ENCODE peak calls at places on chromosomes 1 and 21, in six cellular contexts. X is Calu3, R is BE2C, A is HFF-Myc, J is Panc1, N is neural crest cell. E is an unnamed sample.

GRCh38 chr1:180277476-180278192 is 47.6 kb downstream of the LHX4 start:
- DNase-seq in R (no peak), X (no peak), N (no peak), A (no peak), J (no peak), E (no peak)

GRCh38 chr1:30477588-30477987 is 245.8 kb downstream of the MATN1 start:
- DNase-seq in X (no peak), J (no peak), N (no peak), R (no peak), A (no peak), E (peak; percentile 30)

GRCh38 chr1:243712890-243713425 is 137.1 kb downstream of the AKT3 start:
- DNase-seq in X (no peak), R (no peak), N (no peak), J (no peak), A (no peak), E (no peak)

GRCh38 chr1:51936531-51936930 is 54.0 kb downstream of the RAB3B start:
- DNase-seq in A (no peak), R (no peak), X (no peak), N (no peak), J (no peak), E (no peak)

GRCh38 chr1:11741919-11742598 is 6.1 kb downstream of the AGTRAP start:
- DNase-seq in A (no peak), N (no peak), J (no peak), X (no peak), R (no peak), E (no peak)

GRCh38 chr21:43825936-43826622 is 36.7 kb downstream of the RRP1 start:
- DNase-seq in J (no peak), R (no peak), A (no peak), X (no peak), N (no peak), E (no peak)

GRCh38 chr1:30035522-30036228 is 687.7 kb downstream of the MATN1 start:
- DNase-seq in R (no peak), N (no peak), X (no peak), A (no peak), J (no peak), E (no peak)

GRCh38 chr1:14543191-14543849 is 55.2 kb upstream of the KAZN start:
- DNase-seq in J (no peak), A (no peak), R (no peak), N (no peak), X (no peak), E (no peak)

GRCh38 chr1:152907686-152908601 is at the start of gene IVL:
- DNase-seq in A (no peak), J (no peak), X (peak; percentile 84), R (no peak), N (no peak), E (no peak)

GRCh38 chr1:31421404-31422040 is 8.5 kb downstream of the SERINC2 start:
- DNase-seq in R (peak; percentile 32), X (peak; percentile 56), N (peak; percentile 34), J (no peak), A (no peak), E (no peak)

GRCh38 chr1:211581521-211581920 is 2.6 kb upstream of the SLC30A1 start:
- DNase-seq in N (no peak), J (no peak), A (no peak), R (no peak), X (no peak), E (no peak)

GRCh38 chr1:12053752-12054548 is 9.2 kb upstream of the TNFRSF8 start:
- DNase-seq in X (no peak), N (no peak), R (no peak), A (no peak), J (no peak), E (no peak)

GRCh38 chr21:14403681-14404318 is 20.9 kb upstream of the HSPA13 start:
- DNase-seq in A (peak; percentile 10), J (no peak), R (no peak), N (no peak), X (peak; percentile 6), E (no peak)

GRCh38 chr1:245765241-245766000 is 610.6 kb downstream of the KIF26B start:
- DNase-seq in N (no peak), R (no peak), J (no peak), X (no peak), A (peak; percentile 20), E (no peak)

GRCh38 chr1:245770191-245770590 is 615.4 kb downstream of the KIF26B start:
- DNase-seq in N (no peak), X (no peak), J (no peak), A (no peak), R (no peak), E (no peak)

GRCh38 chr1:245771521-245772281 is 616.9 kb downstream of the KIF26B start:
- DNase-seq in A (peak; percentile 56), X (no peak), R (no peak), N (no peak), J (no peak), E (no peak)

GRCh38 chr1:245772325-245772724 is 617.5 kb downstream of the KIF26B start:
- DNase-seq in X (no peak), A (no peak), J (no peak), R (no peak), N (no peak), E (no peak)

GRCh38 chr1:245768596-245768995 is 613.8 kb downstream of the KIF26B start:
- DNase-seq in J (no peak), N (no peak), X (no peak), A (no peak), R (no peak), E (no peak)
- TF ChIP-seq CTCF in J (no peak), N (no peak), X (no peak), A (no peak), R (no peak), E (no peak)

DNA sequence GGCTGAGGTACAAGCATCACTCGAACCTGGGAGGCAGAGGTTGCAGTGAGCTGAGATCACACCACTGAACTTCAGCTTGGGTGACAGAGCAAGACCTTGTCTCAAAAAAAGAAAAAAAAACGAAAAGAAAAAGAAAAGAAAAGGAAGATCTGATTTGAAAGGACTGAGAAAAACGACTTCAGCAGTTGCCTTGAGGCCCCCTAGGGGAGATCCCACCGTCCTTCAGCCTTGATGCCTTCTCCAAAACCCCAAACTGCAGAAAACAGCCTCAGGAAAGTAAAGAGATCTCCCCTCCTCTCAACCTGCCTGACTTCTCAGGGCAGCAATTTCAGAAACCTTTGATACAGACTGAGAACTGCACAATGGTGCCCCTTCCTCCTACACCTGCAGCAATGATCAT is 50.9 kb upstream of the BCAR3 start:
- DNase-seq in X (no peak), J (no peak), A (no peak), N (no peak), R (no peak), E (no peak)
- TF ChIP-seq CTCF in X (no peak), J (peak; percentile 13), A (peak; percentile 31), N (peak; percentile 52), R (peak; percentile 28), E (no peak)

DNA sequence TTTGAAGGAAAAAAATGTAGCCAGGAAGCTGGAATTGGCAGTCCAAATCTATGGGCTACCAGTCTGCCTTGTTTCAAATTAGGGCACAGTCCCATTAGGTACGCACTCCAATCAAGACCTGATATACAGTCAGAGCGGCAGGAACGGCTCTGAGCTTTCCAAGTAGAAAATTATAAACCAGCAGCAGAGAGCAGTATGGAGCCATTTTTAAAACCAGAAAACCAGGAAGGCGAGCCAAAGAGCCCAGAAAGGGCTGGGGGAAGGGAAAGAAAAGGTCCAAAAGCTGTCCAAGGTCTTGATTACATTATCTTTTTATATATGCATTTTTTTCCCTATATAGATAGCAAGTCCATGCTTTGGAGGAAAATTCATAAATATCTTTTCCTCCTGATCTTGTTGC is 719.0 kb downstream of the RWDD3 start:
- DNase-seq in R (peak; percentile 48), X (peak; percentile 46), N (no peak), J (no peak), A (no peak), E (no peak)
- TF ChIP-seq CTCF in R (peak; percentile 44), X (no peak), N (peak; percentile 60), J (peak; percentile 13), A (no peak), E (peak; percentile 20)

DNA sequence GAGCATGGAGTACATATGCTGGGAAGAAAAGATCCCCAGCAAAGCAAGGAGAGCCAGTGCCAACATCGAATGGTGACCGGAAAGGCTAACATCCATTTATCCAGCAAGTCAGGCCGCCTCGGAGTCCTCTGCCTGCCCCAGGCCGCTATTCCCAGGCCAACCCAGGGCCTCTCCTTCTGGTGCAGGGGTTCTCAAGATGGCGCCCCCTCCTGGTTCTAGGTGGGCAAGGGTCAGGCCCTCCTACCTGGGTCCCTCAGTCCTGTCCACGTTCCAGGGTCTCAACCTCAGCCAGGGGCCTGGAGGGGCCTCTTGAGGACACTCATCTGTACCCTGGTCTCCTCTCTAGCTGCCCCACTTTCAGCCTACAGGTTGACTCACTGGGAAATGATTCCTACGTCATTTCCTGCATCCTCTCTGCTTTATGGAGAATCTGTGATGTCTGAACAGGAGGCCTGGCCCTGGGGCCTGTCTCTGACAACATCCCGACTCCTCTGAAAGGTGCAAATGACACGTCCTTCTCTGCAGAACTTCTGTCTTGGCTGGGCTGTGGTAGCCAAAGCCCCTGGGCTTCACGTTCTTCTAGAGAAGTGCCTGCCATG is 145.3 kb downstream of the PSMG1 start:
- DNase-seq in N (no peak), R (no peak), A (no peak), X (no peak), J (no peak), E (no peak)
- TF ChIP-seq CTCF in N (no peak), R (peak; percentile 27), A (peak; percentile 23), X (no peak), J (no peak), E (peak; percentile 25)

GRCh38 chr1:22143586-22144033 is 713 bp upstream of the WNT4 start:
- DNase-seq in R (no peak), A (no peak), J (no peak), N (no peak), X (peak; percentile 9), E (no peak)

GRCh38 chr1:22141948-22142314 is 966 bp downstream of the WNT4 start:
- DNase-seq in N (no peak), A (no peak), R (no peak), X (no peak), J (no peak), E (no peak)

GRCh38 chr1:22142315-22143064 is 407 bp downstream of the WNT4 start:
- DNase-seq in X (peak; percentile 31), R (peak; percentile 25), N (no peak), J (no peak), A (no peak), E (peak; percentile 64)

GRCh38 chr1:22141493-22141892 is 1.4 kb downstream of the WNT4 start:
- DNase-seq in A (no peak), N (no peak), X (no peak), J (no peak), R (no peak), E (no peak)

DNA sequence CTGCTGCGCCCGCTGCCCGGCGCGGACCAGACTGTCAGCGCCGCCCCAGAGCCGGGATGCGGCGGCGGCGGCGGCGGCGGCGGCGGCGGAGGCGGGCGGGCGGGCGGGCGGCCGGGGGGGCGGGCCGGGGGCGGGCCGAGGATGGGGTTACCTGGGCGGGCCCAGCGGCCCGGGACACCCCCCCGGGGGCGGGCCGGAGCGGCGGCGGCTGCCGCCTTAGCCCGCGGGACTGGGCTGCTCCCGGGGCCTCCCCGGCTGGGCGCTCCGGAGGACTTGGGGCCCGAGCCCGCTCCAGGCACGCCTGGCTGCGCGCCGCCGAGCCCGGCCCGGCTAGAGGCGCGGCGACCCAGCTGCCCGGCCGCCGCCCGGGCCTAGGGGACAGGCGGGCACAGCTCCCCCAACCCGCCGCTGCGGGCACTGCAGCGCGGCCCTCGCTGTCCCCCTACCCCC is at the start of gene WNT4:
- DNase-seq in J (no peak), R (peak; percentile 44), X (peak; percentile 56), N (peak; percentile 31), A (no peak), E (no peak)
- TF ChIP-seq CTCF in J (no peak), R (no peak), X (peak; percentile 38), N (peak; percentile 50), A (no peak), E (no peak)